ENCODE peak calls at places on chromosomes 16 and 17, in five cellular contexts. W is cardiac fibroblast, B is neural crest cell, P is brain microvascular endothelial cell, Y is heart right ventricle. E is an unnamed sample.

GRCh38 chr16:17246974-17247718 is 223.6 kb downstream of the XYLT1 start:
- DNase-seq in W (no peak), B (no peak), P (no peak), Y (no peak), E (no peak)

GRCh38 chr17:691423-691822 is 23.2 kb downstream of the VPS53 start:
- DNase-seq in P (peak), Y (no peak), W (peak), B (no peak), E (no peak)

GRCh38 chr17:7561589-7562207 is at the start of gene SENP3:
- DNase-seq in Y (peak), W (peak), P (peak), B (peak), E (peak)

GRCh38 chr16:78198299-78198698 is 98.8 kb downstream of the WWOX start:
- DNase-seq in P (no peak), Y (no peak), W (no peak), B (no peak), E (no peak)

GRCh38 chr17:44221862-44222111 is 2.3 kb upstream of the UBTF start:
- DNase-seq in P (no peak), Y (peak), W (no peak), B (no peak), E (no peak)

GRCh38 chr16:87463722-87464690 is 28.8 kb downstream of the ZCCHC14 start:
- DNase-seq in Y (peak), B (no peak), W (peak), P (peak), E (no peak)

GRCh38 chr17:82683534-82683933 is 15.0 kb downstream of the RAB40B start:
- DNase-seq in B (no peak), Y (no peak), W (no peak), P (no peak), E (no peak)

GRCh38 chr16:62549875-62550274 is 513.6 kb upstream of the CDH8 start:
- DNase-seq in P (no peak), W (no peak), B (no peak), Y (no peak), E (no peak)

GRCh38 chr16:73878616-73879015 is 418.0 kb upstream of the PSMD7 start:
- DNase-seq in P (peak), Y (peak), B (no peak), W (peak), E (no peak)

GRCh38 chr17:50532452-50533024 is at the start of gene EPN3:
- DNase-seq in B (no peak), W (no peak), Y (no peak), P (no peak), E (no peak)

GRCh38 chr17:2084766-2085647 is 30.1 kb downstream of the HIC1 start:
- DNase-seq in P (peak), B (no peak), W (peak), Y (peak), E (no peak)

GRCh38 chr16:2062801-2063200 is 15.0 kb downstream of the TSC2 start:
- DNase-seq in P (no peak), W (no peak), B (no peak), Y (no peak), E (no peak)

GRCh38 chr17:74332017-74332650 is 6.1 kb downstream of the KIF19 start:
- DNase-seq in B (no peak), P (no peak), Y (no peak), W (no peak), E (no peak)

GRCh38 chr17:44557653-44558285 is 485 bp downstream of the FZD2 start:
- DNase-seq in W (peak), B (peak), P (peak), Y (peak), E (peak)

GRCh38 chr16:64470916-64471315 is 650.9 kb downstream of the CDH11 start:
- DNase-seq in P (no peak), B (no peak), Y (no peak), W (no peak), E (no peak)
- TF ChIP-seq CTCF in P (no peak), B (no peak), Y (no peak), W (no peak), E (no peak)

GRCh38 chr16:7055443-7055842 is 277.2 kb upstream of the RBFOX1 start:
- DNase-seq in Y (no peak), P (no peak), B (no peak), W (no peak), E (no peak)

GRCh38 chr16:7057458-7057857 is 275.2 kb upstream of the RBFOX1 start:
- DNase-seq in P (no peak), B (no peak), Y (no peak), W (no peak), E (no peak)

DNA sequence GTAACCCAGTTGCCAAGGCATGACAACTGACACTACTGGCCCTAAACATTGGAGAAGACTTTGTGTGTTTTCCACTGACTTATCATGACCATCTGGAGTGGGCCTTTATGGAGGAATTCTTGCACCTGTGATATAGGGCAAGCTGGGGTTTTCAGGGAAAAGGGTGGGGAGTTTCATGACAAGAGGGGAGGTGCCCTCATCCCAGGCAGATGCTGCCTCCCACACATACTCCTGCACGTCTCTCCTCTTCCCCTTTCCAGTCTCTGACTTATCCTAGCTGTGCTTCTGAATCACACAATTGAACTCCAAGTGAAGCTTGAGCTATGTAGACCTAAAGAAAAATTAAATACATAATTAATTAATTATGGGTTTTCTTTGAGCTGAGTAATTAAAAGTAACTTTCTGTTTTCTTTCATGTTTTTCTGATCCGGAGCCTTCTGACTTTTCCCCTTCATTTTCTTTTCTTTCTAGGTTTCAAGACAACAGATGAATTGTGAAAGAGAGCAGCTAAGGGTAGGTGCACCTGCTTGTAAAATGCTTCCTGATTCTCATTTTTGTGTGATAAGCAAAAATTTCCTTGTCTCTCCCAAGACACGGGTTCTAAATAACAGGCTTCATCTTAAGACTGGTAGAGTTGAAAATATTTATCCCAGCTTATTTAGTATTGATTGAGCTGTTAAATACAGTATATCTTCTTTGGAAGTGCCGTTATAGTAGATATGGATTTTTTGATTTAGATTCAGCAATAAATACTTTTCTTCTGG is 280.9 kb upstream of the RBFOX1 start:
- DNase-seq in W (no peak), B (no peak), Y (no peak), P (no peak), E (no peak)
- TF ChIP-seq CTCF in W (no peak), B (no peak), Y (no peak), P (no peak), E (no peak)

GRCh38 chr16:661184-661821 is 6.6 kb upstream of the RHOT2 start:
- DNase-seq in W (no peak), Y (no peak), B (no peak), P (no peak), E (no peak)

GRCh38 chr16:659618-660017 is 8.3 kb upstream of the RHOT2 start:
- DNase-seq in P (no peak), Y (no peak), B (no peak), W (no peak), E (no peak)

GRCh38 chr16:662095-662494 is 5.8 kb upstream of the RHOT2 start:
- DNase-seq in P (no peak), B (no peak), W (no peak), Y (no peak), E (no peak)

GRCh38 chr16:660132-660458 is 7.8 kb upstream of the RHOT2 start:
- DNase-seq in Y (no peak), B (no peak), P (no peak), W (no peak), E (no peak)

GRCh38 chr16:660459-661183 is 7.3 kb upstream of the RHOT2 start:
- DNase-seq in W (peak), Y (peak), B (peak), P (peak), E (peak)
- TF ChIP-seq CTCF in W (peak), Y (peak), B (peak), P (peak), E (peak)

DNA sequence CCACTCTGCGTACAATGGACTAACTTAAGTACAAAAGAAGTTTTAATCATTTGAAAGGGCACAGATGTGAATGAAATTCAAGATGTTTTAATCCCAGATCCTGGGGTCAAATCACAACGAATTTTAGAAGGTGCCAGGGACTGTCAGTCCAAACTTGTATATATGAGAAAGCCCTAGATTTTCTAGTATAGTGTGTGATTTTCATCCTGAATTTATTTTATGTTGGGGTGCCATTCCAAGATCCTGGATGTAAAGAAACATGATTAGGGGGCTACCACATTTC is 64.3 kb downstream of the TUBD1 start:
- DNase-seq in B (no peak), P (no peak), W (no peak), Y (no peak), E (no peak)
- TF ChIP-seq CTCF in B (no peak), P (no peak), W (no peak), Y (no peak), E (no peak)

GRCh38 chr17:17849863-17850373 is 13.1 kb upstream of the SREBF1 start:
- DNase-seq in Y (peak), B (peak), P (peak), W (peak), E (peak)
- TF ChIP-seq CTCF in Y (no peak), B (peak), P (peak), W (peak), E (peak)

GRCh38 chr16:30187556-30187865 is 4.1 kb downstream of the CORO1A start:
- DNase-seq in Y (no peak), P (no peak), W (no peak), B (no peak), E (no peak)
- TF ChIP-seq CTCF in Y (no peak), P (no peak), W (no peak), B (peak), E (no peak)

GRCh38 chr17:66191607-66192377 is at the start of gene CEP112:
- DNase-seq in B (peak), W (peak), Y (peak), P (peak), E (peak)
- TF ChIP-seq CTCF in B (no peak), W (no peak), Y (no peak), P (no peak), E (no peak)

GRCh38 chr17:70138309-70138865 is 30.9 kb upstream of the KCNJ2 start:
- DNase-seq in P (no peak), B (no peak), Y (no peak), W (peak), E (no peak)

GRCh38 chr17:70139449-70139993 is 29.8 kb upstream of the KCNJ2 start:
- DNase-seq in Y (no peak), B (no peak), P (no peak), W (no peak), E (no peak)

DNA sequence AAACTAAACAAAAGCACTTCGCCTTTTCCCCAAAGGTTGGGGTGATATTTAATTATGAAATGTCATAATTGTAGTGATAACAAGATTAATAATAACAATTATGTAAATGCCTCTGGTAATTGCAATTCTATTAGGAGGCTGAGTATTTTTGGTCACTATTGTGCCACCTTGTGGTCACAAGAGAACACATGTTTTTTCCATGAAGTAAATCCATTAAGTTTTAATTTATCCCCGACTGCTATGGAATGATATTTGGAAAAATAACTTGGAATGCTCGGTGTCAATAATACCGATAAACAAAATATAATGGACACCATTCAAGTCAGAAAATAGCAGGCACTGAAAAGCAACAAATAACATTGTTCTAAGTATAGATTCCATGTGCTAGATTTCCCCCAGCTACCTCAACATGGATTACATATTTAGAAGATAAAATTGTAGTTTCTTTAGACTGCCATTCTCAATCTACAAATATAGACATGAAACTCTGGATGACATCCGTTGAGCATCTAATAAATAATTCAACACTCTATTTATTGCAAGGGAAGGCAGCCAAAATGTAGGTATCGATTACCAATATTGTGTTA is 25.0 kb upstream of the KCNJ2 start:
- DNase-seq in Y (no peak), B (no peak), P (no peak), W (peak), E (no peak)
- TF ChIP-seq CTCF in Y (peak), B (peak), P (peak), W (peak), E (peak)

GRCh38 chr16:85225291-85225690 is 113.0 kb upstream of the CIBAR2 start:
- DNase-seq in Y (no peak), B (no peak), W (no peak), P (no peak), E (no peak)
- TF ChIP-seq CTCF in Y (no peak), B (no peak), W (no peak), P (no peak), E (no peak)

DNA sequence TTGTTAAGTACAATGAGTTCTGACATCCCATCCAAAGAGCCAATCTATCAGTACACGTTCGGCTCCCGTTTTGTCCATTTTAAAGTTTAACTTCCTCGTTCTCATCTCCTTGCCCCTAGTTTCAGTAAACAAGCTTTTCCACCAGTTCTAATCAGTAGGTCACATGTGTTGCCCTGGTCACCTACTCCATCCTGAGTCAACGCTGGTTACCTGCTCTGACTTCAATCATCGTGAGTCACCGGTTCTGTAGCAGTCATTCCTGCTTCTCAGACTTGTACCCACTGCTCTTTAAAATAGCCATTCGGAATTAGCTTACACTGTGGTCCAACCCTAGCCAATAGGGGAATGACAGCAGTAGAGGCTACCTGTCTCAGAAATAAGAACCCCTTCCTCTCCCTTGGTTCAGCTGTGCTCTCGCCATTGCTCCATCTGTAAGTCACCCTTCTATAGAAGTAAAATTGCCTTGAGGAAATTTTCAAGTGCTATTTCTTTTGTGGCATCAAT is 191.0 kb downstream of the CPPED1 start:
- DNase-seq in P (no peak), W (no peak), Y (no peak), B (no peak), E (no peak)
- TF ChIP-seq CTCF in P (no peak), W (no peak), Y (no peak), B (no peak), E (no peak)

E was measured in dorsolateral prefrontal cortex.